ENCODE peak calls at places on chromosomes 1 and 21, in four cellular contexts. F, T, K and W are unnamed samples.

GRCh38 chr1:151984313-151984956 is 9.2 kb downstream of the S100A10 start:
- DNase-seq in F (no peak), K (no peak), T (no peak), W (no peak)

GRCh38 chr21:28979092-28979491 is 13.6 kb downstream of the LTN1 start:
- DNase-seq in T (no peak), F (no peak), K (no peak), W (no peak)

GRCh38 chr1:205301842-205302588 is 19.5 kb downstream of the NUAK2 start:
- DNase-seq in K (no peak), F (no peak), T (no peak), W (no peak)

GRCh38 chr1:22738522-22738921 is 27.9 kb downstream of the EPHB2 start:
- DNase-seq in K (no peak), F (no peak), T (no peak), W (no peak)

GRCh38 chr1:227192163-227192562 is 126.1 kb downstream of the CDC42BPA start:
- DNase-seq in F (no peak), T (no peak), K (peak; percentile 34), W (peak; percentile 10)

GRCh38 chr1:186195377-186195931 is 179.6 kb downstream of the TPR start:
- DNase-seq in T (no peak), K (no peak), F (no peak), W (no peak)

GRCh38 chr1:6261615-6261995 is 707 bp upstream of the GPR153 start:
- DNase-seq in F (no peak), T (no peak), K (no peak), W (no peak)

GRCh38 chr1:153921803-153922075 is 1.0 kb downstream of the GATAD2B start:
- DNase-seq in K (no peak), T (no peak), F (no peak), W (peak; percentile 17)

GRCh38 chr1:25922633-25923567 is 16.7 kb upstream of the STMN1 start:
- DNase-seq in K (peak; percentile 44), F (peak; percentile 51), T (peak; percentile 29), W (peak; percentile 36)

GRCh38 chr1:8077602-8078001 is 51.5 kb upstream of the ERRFI1 start:
- DNase-seq in K (no peak), F (no peak), T (no peak), W (no peak)

GRCh38 chr1:17149771-17150170 is 30.5 kb upstream of the PADI2 start:
- DNase-seq in F (no peak), K (no peak), T (no peak), W (no peak)

GRCh38 chr1:29532741-29533140 is 296.4 kb downstream of the PTPRU start:
- DNase-seq in K (no peak), F (peak; percentile 12), T (peak; percentile 5), W (no peak)

GRCh38 chr1:153578490-153578889 is 12.8 kb upstream of the S100A2 start:
- DNase-seq in F (no peak), T (no peak), K (no peak), W (no peak)

GRCh38 chr1:200242379-200243041 is 167.3 kb downstream of the ZNF281 start:
- DNase-seq in K (peak; percentile 65), T (no peak), F (no peak), W (no peak)

GRCh38 chr1:183702087-183702812 is 49.1 kb upstream of the APOBEC4 start:
- DNase-seq in F (no peak), T (no peak), K (no peak), W (no peak)

GRCh38 chr21:36415375-36415774 is 30.2 kb downstream of the CHAF1B start:
- DNase-seq in T (no peak), F (no peak), K (no peak), W (no peak)

GRCh38 chr1:27616441-27616840 is 12.5 kb upstream of the AHDC1 start:
- DNase-seq in K (no peak), T (no peak), F (no peak), W (no peak)

GRCh38 chr1:27615346-27616004 is 11.5 kb upstream of the AHDC1 start:
- DNase-seq in T (no peak), F (no peak), K (no peak), W (no peak)

GRCh38 chr1:27612718-27613117 is 8.8 kb upstream of the AHDC1 start:
- DNase-seq in F (no peak), K (no peak), T (no peak), W (no peak)

GRCh38 chr1:27614048-27614624 is 10.2 kb upstream of the AHDC1 start:
- DNase-seq in T (no peak), K (no peak), F (no peak), W (no peak)

GRCh38 chr1:27614625-27615344 is 10.8 kb upstream of the AHDC1 start:
- DNase-seq in K (no peak), F (no peak), T (no peak), W (no peak)
- H3K4me1 ChIP-seq in K (no peaks in the 10 kb centered on the region), F (no peaks in the 10 kb centered on the region), T (peaks cover 3% of the 10 kb centered on the region), W (no peaks in the 10 kb centered on the region)

DNA sequence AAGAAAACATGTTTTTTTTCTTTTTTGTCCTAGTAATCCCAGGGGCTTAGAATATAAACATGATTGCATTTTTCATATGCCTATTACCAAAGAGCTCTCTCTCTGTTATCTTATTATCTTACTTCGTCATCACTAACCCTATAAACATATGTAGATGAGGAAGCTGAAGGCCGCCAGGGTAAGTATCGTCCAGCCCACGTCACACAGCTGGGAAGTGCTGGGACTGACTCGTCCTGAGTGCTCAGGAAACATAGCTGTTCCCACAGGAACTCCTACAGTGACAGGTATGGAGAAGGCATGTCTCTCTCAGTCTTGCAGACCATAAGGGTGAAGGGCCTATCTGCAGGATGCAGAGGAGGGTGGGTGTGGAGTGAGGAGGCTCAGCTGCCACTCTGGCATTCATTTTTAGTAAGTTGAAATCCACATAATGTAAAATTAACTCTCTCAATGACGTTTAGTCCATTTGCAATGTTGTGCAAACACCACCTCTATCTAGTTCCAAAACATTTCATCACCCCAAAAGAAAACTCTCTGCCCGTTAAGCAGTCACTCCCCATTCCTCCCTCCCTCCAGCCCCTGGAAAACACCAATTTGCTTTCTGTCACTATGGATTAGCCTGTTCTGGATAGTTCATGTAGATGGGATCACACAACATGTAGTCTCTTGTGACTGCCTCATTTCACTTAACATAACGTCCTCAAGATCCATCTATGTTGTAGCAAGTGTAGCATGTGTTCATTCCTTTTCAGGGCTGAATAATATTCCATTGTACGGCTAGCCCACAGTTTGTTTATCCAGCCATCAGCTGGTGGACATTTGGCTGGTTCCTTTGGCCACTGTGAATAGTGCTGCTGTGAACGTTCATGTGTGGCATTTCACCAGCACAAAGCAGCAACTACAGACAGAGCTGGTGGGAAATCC is 68.3 kb downstream of the TCP10L start:
- DNase-seq in T (peak; percentile 56), K (peak; percentile 68), F (no peak), W (no peak)
- TF ChIP-seq POLR2A in T (no peak), K (no peak), F (no peak), W (no peak)

GRCh38 chr1:56194911-56195310 is 384.5 kb downstream of the PLPP3 start:
- DNase-seq in T (no peak), K (no peak), F (no peak), W (no peak)
- H3K4me1 ChIP-seq in T (no peaks in the 10 kb centered on the region), K (peaks cover 7% of the 10 kb centered on the region), F (no peaks in the 10 kb centered on the region), W (no peaks in the 10 kb centered on the region)

DNA sequence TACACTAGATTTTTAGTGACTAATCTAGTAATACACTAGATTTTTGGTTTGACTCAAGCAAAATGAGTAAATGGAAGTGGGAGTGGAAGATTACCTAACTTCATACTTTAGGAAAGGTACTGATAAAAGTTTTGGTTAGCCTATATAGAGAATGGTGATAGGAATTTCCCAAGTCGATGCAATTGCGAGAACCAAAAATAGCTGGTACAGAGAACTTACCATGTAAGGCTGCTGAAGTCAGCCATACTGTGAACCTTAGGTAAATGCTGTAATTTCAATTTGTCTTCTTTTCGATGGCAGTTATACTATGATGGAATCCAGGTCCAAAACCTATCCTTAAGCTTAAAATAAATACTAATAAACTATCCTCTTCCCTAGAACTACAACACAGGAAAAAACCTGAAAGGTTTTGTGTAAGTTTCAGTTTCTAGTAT is 4.6 kb downstream of the PNRC2 start:
- DNase-seq in K (no peak), T (no peak), F (no peak), W (no peak)
- TF ChIP-seq POLR2A in K (no peak), T (no peak), F (no peak), W (no peak)

DNA sequence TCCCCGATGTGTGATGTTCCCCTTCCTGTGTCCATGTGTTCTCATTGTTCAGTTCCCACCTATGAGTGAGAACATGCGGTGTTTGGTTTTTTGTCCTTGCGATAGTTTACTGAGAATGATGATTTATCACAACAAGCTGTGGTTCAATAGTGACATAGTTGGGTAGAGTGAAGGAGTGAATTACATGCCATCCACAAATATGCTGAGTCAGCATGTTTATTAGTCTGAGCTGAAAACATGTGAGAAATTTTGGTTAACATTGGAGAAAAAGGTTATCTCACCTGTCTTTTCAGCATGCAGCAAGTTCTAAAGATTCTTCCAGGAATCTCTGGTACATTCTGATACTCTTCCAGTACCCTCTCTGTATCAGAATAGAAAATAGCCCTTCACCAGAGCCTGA is 19.0 kb downstream of the OR2L3 start:
- DNase-seq in F (no peak), T (no peak), K (no peak), W (no peak)
- H3K4me1 ChIP-seq in F (no peaks in the 10 kb centered on the region), T (no peaks in the 10 kb centered on the region), K (no peaks in the 10 kb centered on the region), W (no peaks in the 10 kb centered on the region)